ENCODE peak calls at places on chromosome 9, in five cellular contexts. M, G, C, S and I are unnamed samples.

GRCh38 chr9:4305065-4305481 is 5.2 kb upstream of the GLIS3 start:
- DNase-seq in M (no peak), G (no peak), C (no peak), S (no peak), I (no peak)

GRCh38 chr9:70438341-70438924 is 24.0 kb upstream of the KLF9 start:
- DNase-seq in M (peak; percentile 71), G (peak; percentile 67), C (peak; percentile 67), S (peak; percentile 36), I (peak; percentile 66)

GRCh38 chr9:81814794-81815464 is 113.3 kb upstream of the SPATA31D4 start:
- DNase-seq in M (no peak), G (no peak), C (no peak), S (peak; percentile 96), I (no peak)

GRCh38 chr9:36789886-36790285 is 217.2 kb downstream of the MELK start:
- DNase-seq in M (no peak), G (no peak), C (no peak), S (no peak), I (no peak)

GRCh38 chr9:100131875-100132430 is 32.9 kb downstream of the INVS start:
- DNase-seq in M (no peak), G (no peak), C (no peak), S (no peak), I (no peak)

GRCh38 chr9:81035171-81035570 is 654.2 kb downstream of the TLE1 start:
- DNase-seq in M (no peak), G (no peak), C (no peak), S (no peak), I (no peak)

GRCh38 chr9:89295400-89295799 is 15.6 kb upstream of the CKS2 start:
- DNase-seq in M (no peak), G (no peak), C (no peak), S (peak; percentile 93), I (no peak)

GRCh38 chr9:111937781-111938426 is 41.3 kb downstream of the UGCG start:
- DNase-seq in M (no peak), G (peak; percentile 32), C (peak; percentile 82), S (no peak), I (no peak)

GRCh38 chr9:121598167-121599000 is 53.0 kb upstream of the DAB2IP start:
- DNase-seq in M (peak; percentile 90), G (peak; percentile 96), C (peak; percentile 83), S (peak; percentile 98), I (peak; percentile 79)

GRCh38 chr9:87622936-87623335 is 103.0 kb upstream of the CTSL start:
- DNase-seq in M (no peak), G (no peak), C (no peak), S (no peak), I (no peak)

GRCh38 chr9:114276908-114277821 is 45.7 kb upstream of the ORM1 start:
- DNase-seq in M (peak; percentile 39), G (peak; percentile 8), C (peak; percentile 46), S (no peak), I (peak; percentile 42)

GRCh38 chr9:97321681-97322080 is 14.2 kb downstream of the CCDC180 start:
- DNase-seq in M (no peak), G (no peak), C (no peak), S (no peak), I (no peak)

GRCh38 chr9:12766357-12766756 is 8.5 kb upstream of the LURAP1L start:
- DNase-seq in M (no peak), G (no peak), C (peak; percentile 59), S (no peak), I (no peak)

GRCh38 chr9:129553277-129553676 is 67.6 kb downstream of the C9orf50 start:
- DNase-seq in M (peak; percentile 14), G (no peak), C (no peak), S (no peak), I (no peak)

GRCh38 chr9:133972041-133972970 is 19.8 kb downstream of the VAV2 start:
- DNase-seq in M (no peak), G (no peak), C (no peak), S (no peak), I (peak; percentile 48)

GRCh38 chr9:133973111-133973790 is 18.9 kb downstream of the VAV2 start:
- DNase-seq in M (no peak), G (no peak), C (no peak), S (no peak), I (peak; percentile 39)

GRCh38 chr9:133969681-133970580 is 22.2 kb downstream of the VAV2 start:
- DNase-seq in M (no peak), G (no peak), C (no peak), S (no peak), I (peak; percentile 46)

GRCh38 chr9:133970581-133970900 is 21.6 kb downstream of the VAV2 start:
- DNase-seq in M (no peak), G (no peak), C (no peak), S (no peak), I (no peak)

DNA sequence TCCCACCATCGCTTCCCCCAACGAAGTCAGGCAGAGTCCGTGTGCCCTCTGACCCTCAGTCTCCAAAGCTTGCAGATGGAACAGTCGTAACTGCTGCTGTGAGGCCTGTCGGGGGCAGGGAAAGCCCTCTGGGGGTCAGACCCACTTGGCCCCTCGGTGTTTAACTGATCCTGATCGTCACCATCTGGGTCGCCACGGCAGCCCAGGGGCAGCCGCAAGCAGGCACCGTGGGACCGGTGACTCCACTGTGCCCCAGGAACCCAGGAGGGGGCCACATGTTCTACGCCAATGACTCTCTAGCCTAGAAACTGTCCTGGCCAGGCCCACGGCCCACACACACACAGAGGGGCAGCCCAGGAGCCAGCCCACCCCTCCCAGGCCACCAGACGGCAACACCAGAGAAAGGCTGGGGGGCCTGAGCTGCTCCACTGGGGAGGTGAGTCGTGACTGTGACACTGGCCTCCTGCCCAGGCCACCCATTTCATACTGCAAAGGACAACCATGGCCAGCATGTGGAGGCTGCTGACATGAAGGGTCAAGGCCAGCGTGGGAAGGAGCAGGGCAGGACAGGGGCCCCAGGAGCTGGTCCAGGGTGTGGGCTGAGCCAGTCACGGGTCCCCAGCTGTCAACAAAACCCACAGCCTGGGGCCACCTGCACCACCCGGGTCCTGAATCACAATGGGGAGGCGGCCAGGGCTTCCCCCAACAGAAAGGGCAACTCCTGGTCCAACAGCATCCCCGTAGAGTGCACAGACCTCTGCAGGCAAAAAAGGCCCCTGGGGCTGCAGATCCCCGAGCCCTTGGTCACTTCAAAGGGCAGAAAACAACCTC is 20.8 kb downstream of the VAV2 start:
- DNase-seq in M (no peak), G (no peak), C (no peak), S (no peak), I (peak; percentile 49)
- H3K27ac ChIP-seq in M (no peak overlapping the region), G (no peak overlapping the region), C (no peak overlapping the region), S (no peak overlapping the region), I (no peak overlapping the region)

GRCh38 chr9:35517552-35518211 is 27.8 kb downstream of the RUSC2 start:
- DNase-seq in M (no peak), G (peak; percentile 73), C (no peak), S (no peak), I (no peak)

GRCh38 chr9:35516481-35516880 is 26.6 kb downstream of the RUSC2 start:
- DNase-seq in M (no peak), G (no peak), C (no peak), S (peak; percentile 82), I (no peak)

GRCh38 chr9:35515766-35516165 is 25.9 kb downstream of the RUSC2 start:
- DNase-seq in M (no peak), G (no peak), C (peak; percentile 51), S (peak; percentile 39), I (no peak)

GRCh38 chr9:35518212-35518917 is 28.5 kb downstream of the RUSC2 start:
- DNase-seq in M (no peak), G (peak; percentile 69), C (no peak), S (peak; percentile 99), I (no peak)

DNA sequence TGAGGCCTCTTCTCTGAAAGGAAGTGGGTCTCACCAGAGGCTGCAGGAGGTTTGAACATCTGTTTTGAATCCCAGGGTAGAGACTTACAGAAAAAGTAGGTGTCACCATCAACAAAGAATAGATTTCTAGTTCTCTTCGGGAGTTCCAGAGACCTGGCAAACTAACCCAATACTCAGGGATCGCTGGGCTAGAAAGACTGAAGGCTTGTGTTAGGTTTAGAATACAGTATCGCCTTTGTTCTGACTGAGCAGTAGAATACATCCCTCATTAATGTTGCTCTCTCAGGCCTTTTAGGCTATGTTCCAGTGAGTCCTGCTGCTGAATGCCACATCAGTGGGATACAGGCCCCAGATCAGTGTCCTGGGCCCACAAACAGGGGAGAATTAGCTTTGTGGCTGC is 27.2 kb downstream of the RUSC2 start:
- DNase-seq in M (no peak), G (no peak), C (no peak), S (peak; percentile 22), I (no peak)
- H3K4me1 ChIP-seq in M (peaks cover 51% of the 10 kb centered on the region), G (peaks cover 93% of the 10 kb centered on the region), C (peaks cover 41% of the 10 kb centered on the region), S (peaks cover 28% of the 10 kb centered on the region), I (peaks cover 38% of the 10 kb centered on the region)

GRCh38 chr9:131583836-131584555 is 38.7 kb downstream of the PRRT1B start:
- DNase-seq in M (no peak), G (no peak), C (no peak), S (no peak), I (no peak)
- H3K27ac ChIP-seq in M (no peak overlapping the region), G (no peak overlapping the region), C (no peak overlapping the region), S (no peak overlapping the region), I (no peak overlapping the region)

GRCh38 chr9:107488400-107489143 is 997 bp downstream of the KLF4 start:
- DNase-seq in M (peak; percentile 89), G (peak; percentile 77), C (peak; percentile 84), S (peak; percentile 42), I (peak; percentile 90)

GRCh38 chr9:107487521-107488399 is 1.8 kb downstream of the KLF4 start:
- DNase-seq in M (peak; percentile 81), G (peak; percentile 18), C (peak; percentile 64), S (peak; percentile 84), I (peak; percentile 87)

GRCh38 chr9:107491081-107492053 is 1.8 kb upstream of the KLF4 start:
- DNase-seq in M (peak; percentile 85), G (peak; percentile 22), C (peak; percentile 49), S (peak; percentile 53), I (peak; percentile 62)

GRCh38 chr9:107489687-107490605 is at the start of gene KLF4:
- DNase-seq in M (peak; percentile 95), G (peak; percentile 91), C (peak; percentile 93), S (peak; percentile 97), I (peak; percentile 97)

GRCh38 chr9:107489144-107489673 is 360 bp downstream of the KLF4 start:
- DNase-seq in M (no peak), G (no peak), C (no peak), S (peak; percentile 14), I (no peak)
- H3K4me1 ChIP-seq in M (peaks cover 32% of the 10 kb centered on the region), G (peaks cover 9% of the 10 kb centered on the region), C (peaks cover 10% of the 10 kb centered on the region), S (no peaks in the 10 kb centered on the region), I (no peaks in the 10 kb centered on the region)